ENCODE peak calls at places on chromosomes 7 and 10, in six cellular contexts. One of them, this sample, is unnamed.

GRCh38 chr7:137981668-137982067 is 20.2 kb downstream of the CREB3L2 start:
- DNase-seq in osteocyte: no peak
- DNase-seq in RPMI7951: no peak
- DNase-seq in stimulated activated CD4-positive, alpha-beta T cell treated with anti-CD3 and anti-CD28 coated beads, Interleukin-4, amount 100 ng/mL, for 4 hours: no peak
- DNase-seq in CD4-positive, CD25-positive, alpha-beta regulatory T cell: no peak
- DNase-seq in H54: no peak
- DNase-seq in this sample: no peak

GRCh38 chr7:45174966-45175765 is 17.6 kb downstream of the RAMP3 start:
- DNase-seq in H54: no peak
- DNase-seq in CD4-positive, CD25-positive, alpha-beta regulatory T cell: no peak
- DNase-seq in stimulated activated CD4-positive, alpha-beta T cell treated with anti-CD3 and anti-CD28 coated beads, Interleukin-4, amount 100 ng/mL, for 4 hours: no peak
- DNase-seq in osteocyte: no peak
- DNase-seq in RPMI7951: no peak
- DNase-seq in this sample: peak; percentile 1

GRCh38 chr10:44300666-44301649 is 83.9 kb downstream of the CXCL12 start:
- DNase-seq in H54: peak; percentile 82
- DNase-seq in osteocyte: peak; percentile 93
- DNase-seq in stimulated activated CD4-positive, alpha-beta T cell treated with anti-CD3 and anti-CD28 coated beads, Interleukin-4, amount 100 ng/mL, for 4 hours: no peak
- DNase-seq in RPMI7951: peak; percentile 100
- DNase-seq in CD4-positive, CD25-positive, alpha-beta regulatory T cell: no peak
- DNase-seq in this sample: no peak

GRCh38 chr7:81462672-81463071 is 307.2 kb downstream of the HGF start:
- DNase-seq in osteocyte: no peak
- DNase-seq in CD4-positive, CD25-positive, alpha-beta regulatory T cell: no peak
- DNase-seq in H54: no peak
- DNase-seq in RPMI7951: peak; percentile 25
- DNase-seq in stimulated activated CD4-positive, alpha-beta T cell treated with anti-CD3 and anti-CD28 coated beads, Interleukin-4, amount 100 ng/mL, for 4 hours: no peak
- DNase-seq in this sample: no peak

GRCh38 chr7:16564909-16565426 is 38.3 kb downstream of the LRRC72 start:
- DNase-seq in RPMI7951: peak; percentile 57
- DNase-seq in CD4-positive, CD25-positive, alpha-beta regulatory T cell: peak; percentile 68
- DNase-seq in stimulated activated CD4-positive, alpha-beta T cell treated with anti-CD3 and anti-CD28 coated beads, Interleukin-4, amount 100 ng/mL, for 4 hours: no peak
- DNase-seq in H54: peak; percentile 54
- DNase-seq in osteocyte: no peak
- DNase-seq in this sample: peak; percentile 58

GRCh38 chr10:78520737-78521430 is 487.2 kb downstream of the RPS24 start:
- DNase-seq in stimulated activated CD4-positive, alpha-beta T cell treated with anti-CD3 and anti-CD28 coated beads, Interleukin-4, amount 100 ng/mL, for 4 hours: no peak
- DNase-seq in osteocyte: peak; percentile 63
- DNase-seq in CD4-positive, CD25-positive, alpha-beta regulatory T cell: peak; percentile 72
- DNase-seq in RPMI7951: peak; percentile 41
- DNase-seq in H54: peak; percentile 78
- DNase-seq in this sample: peak; percentile 21

GRCh38 chr10:130427216-130427722 is 291.1 kb downstream of the GLRX3 start:
- DNase-seq in osteocyte: no peak
- DNase-seq in H54: no peak
- DNase-seq in RPMI7951: no peak
- DNase-seq in CD4-positive, CD25-positive, alpha-beta regulatory T cell: no peak
- DNase-seq in stimulated activated CD4-positive, alpha-beta T cell treated with anti-CD3 and anti-CD28 coated beads, Interleukin-4, amount 100 ng/mL, for 4 hours: no peak
- DNase-seq in this sample: no peak

GRCh38 chr10:1379601-1380000 is 323.4 kb downstream of the WDR37 start:
- DNase-seq in CD4-positive, CD25-positive, alpha-beta regulatory T cell: no peak
- DNase-seq in RPMI7951: no peak
- DNase-seq in stimulated activated CD4-positive, alpha-beta T cell treated with anti-CD3 and anti-CD28 coated beads, Interleukin-4, amount 100 ng/mL, for 4 hours: no peak
- DNase-seq in osteocyte: peak; percentile 51
- DNase-seq in H54: no peak
- DNase-seq in this sample: no peak

GRCh38 chr10:23190872-23191763 is 994 bp upstream of the PTF1A start:
- DNase-seq in CD4-positive, CD25-positive, alpha-beta regulatory T cell: no peak
- DNase-seq in H54: no peak
- DNase-seq in RPMI7951: no peak
- DNase-seq in stimulated activated CD4-positive, alpha-beta T cell treated with anti-CD3 and anti-CD28 coated beads, Interleukin-4, amount 100 ng/mL, for 4 hours: no peak
- DNase-seq in osteocyte: no peak
- DNase-seq in this sample: no peak

GRCh38 chr7:23864984-23865383 is 155.0 kb downstream of the STK31 start:
- DNase-seq in RPMI7951: peak; percentile 15
- DNase-seq in CD4-positive, CD25-positive, alpha-beta regulatory T cell: no peak
- DNase-seq in stimulated activated CD4-positive, alpha-beta T cell treated with anti-CD3 and anti-CD28 coated beads, Interleukin-4, amount 100 ng/mL, for 4 hours: no peak
- DNase-seq in osteocyte: no peak
- DNase-seq in H54: no peak
- DNase-seq in this sample: no peak

GRCh38 chr10:29245476-29245875 is 43.4 kb upstream of the LYZL1 start:
- DNase-seq in osteocyte: peak; percentile 34
- DNase-seq in RPMI7951: peak; percentile 60
- DNase-seq in stimulated activated CD4-positive, alpha-beta T cell treated with anti-CD3 and anti-CD28 coated beads, Interleukin-4, amount 100 ng/mL, for 4 hours: no peak
- DNase-seq in H54: no peak
- DNase-seq in CD4-positive, CD25-positive, alpha-beta regulatory T cell: no peak
- DNase-seq in this sample: no peak

GRCh38 chr7:82600601-82601000 is 157.0 kb upstream of the CACNA2D1 start:
- DNase-seq in H54: no peak
- DNase-seq in osteocyte: no peak
- DNase-seq in CD4-positive, CD25-positive, alpha-beta regulatory T cell: no peak
- DNase-seq in stimulated activated CD4-positive, alpha-beta T cell treated with anti-CD3 and anti-CD28 coated beads, Interleukin-4, amount 100 ng/mL, for 4 hours: no peak
- DNase-seq in RPMI7951: no peak
- DNase-seq in this sample: peak; percentile 10

GRCh38 chr10:11411926-11412545 is 199.4 kb downstream of the USP6NL start:
- DNase-seq in stimulated activated CD4-positive, alpha-beta T cell treated with anti-CD3 and anti-CD28 coated beads, Interleukin-4, amount 100 ng/mL, for 4 hours: no peak
- DNase-seq in RPMI7951: no peak
- DNase-seq in H54: no peak
- DNase-seq in CD4-positive, CD25-positive, alpha-beta regulatory T cell: peak; percentile 18
- DNase-seq in osteocyte: no peak
- DNase-seq in this sample: no peak

GRCh38 chr10:77506517-77506916 is 131.1 kb downstream of the KCNMA1 start:
- DNase-seq in RPMI7951: peak; percentile 39
- DNase-seq in stimulated activated CD4-positive, alpha-beta T cell treated with anti-CD3 and anti-CD28 coated beads, Interleukin-4, amount 100 ng/mL, for 4 hours: no peak
- DNase-seq in H54: no peak
- DNase-seq in CD4-positive, CD25-positive, alpha-beta regulatory T cell: no peak
- DNase-seq in osteocyte: no peak
- DNase-seq in this sample: no peak

GRCh38 chr10:84375011-84375410 is 46.6 kb downstream of the CCSER2 start:
- DNase-seq in H54: no peak
- DNase-seq in RPMI7951: peak; percentile 45
- DNase-seq in stimulated activated CD4-positive, alpha-beta T cell treated with anti-CD3 and anti-CD28 coated beads, Interleukin-4, amount 100 ng/mL, for 4 hours: no peak
- DNase-seq in osteocyte: no peak
- DNase-seq in CD4-positive, CD25-positive, alpha-beta regulatory T cell: peak; percentile 79
- DNase-seq in this sample: peak; percentile 34

GRCh38 chr10:22705534-22705933 is 8.8 kb downstream of the PIP4K2A start:
- DNase-seq in stimulated activated CD4-positive, alpha-beta T cell treated with anti-CD3 and anti-CD28 coated beads, Interleukin-4, amount 100 ng/mL, for 4 hours: no peak
- DNase-seq in CD4-positive, CD25-positive, alpha-beta regulatory T cell: no peak
- DNase-seq in H54: no peak
- DNase-seq in RPMI7951: no peak
- DNase-seq in osteocyte: no peak
- DNase-seq in this sample: no peak

GRCh38 chr10:24901686-24902399 is 50.6 kb downstream of the PRTFDC1 start:
- DNase-seq in stimulated activated CD4-positive, alpha-beta T cell treated with anti-CD3 and anti-CD28 coated beads, Interleukin-4, amount 100 ng/mL, for 4 hours: no peak
- DNase-seq in CD4-positive, CD25-positive, alpha-beta regulatory T cell: no peak
- DNase-seq in RPMI7951: peak; percentile 98
- DNase-seq in osteocyte: no peak
- DNase-seq in H54: peak; percentile 51
- DNase-seq in this sample: no peak

GRCh38 chr10:108894402-108895301 is 1028.7 kb downstream of the XPNPEP1 start:
- DNase-seq in H54: no peak
- DNase-seq in stimulated activated CD4-positive, alpha-beta T cell treated with anti-CD3 and anti-CD28 coated beads, Interleukin-4, amount 100 ng/mL, for 4 hours: no peak
- DNase-seq in CD4-positive, CD25-positive, alpha-beta regulatory T cell: no peak
- DNase-seq in RPMI7951: no peak
- DNase-seq in osteocyte: no peak
- DNase-seq in this sample: no peak

GRCh38 chr10:43867667-43868361 is 219.1 kb upstream of the ZNF32 start:
- DNase-seq in stimulated activated CD4-positive, alpha-beta T cell treated with anti-CD3 and anti-CD28 coated beads, Interleukin-4, amount 100 ng/mL, for 4 hours: no peak
- DNase-seq in RPMI7951: peak; percentile 96
- DNase-seq in H54: peak; percentile 80
- DNase-seq in osteocyte: peak; percentile 70
- DNase-seq in CD4-positive, CD25-positive, alpha-beta regulatory T cell: no peak
- DNase-seq in this sample: no peak

GRCh38 chr10:46273506-46274477 is 13.0 kb upstream of the ANTXRL start:
- DNase-seq in RPMI7951: no peak
- DNase-seq in stimulated activated CD4-positive, alpha-beta T cell treated with anti-CD3 and anti-CD28 coated beads, Interleukin-4, amount 100 ng/mL, for 4 hours: no peak
- DNase-seq in osteocyte: peak; percentile 59
- DNase-seq in H54: no peak
- DNase-seq in CD4-positive, CD25-positive, alpha-beta regulatory T cell: peak; percentile 15
- DNase-seq in this sample: no peak

GRCh38 chr10:10796061-10796773 is 221.5 kb upstream of the CELF2 start:
- DNase-seq in H54: no peak
- DNase-seq in RPMI7951: no peak
- DNase-seq in stimulated activated CD4-positive, alpha-beta T cell treated with anti-CD3 and anti-CD28 coated beads, Interleukin-4, amount 100 ng/mL, for 4 hours: no peak
- DNase-seq in CD4-positive, CD25-positive, alpha-beta regulatory T cell: no peak
- DNase-seq in osteocyte: no peak
- DNase-seq in this sample: no peak

GRCh38 chr10:125868372-125868975 is 12.6 kb downstream of the DHX32 start:
- DNase-seq in stimulated activated CD4-positive, alpha-beta T cell treated with anti-CD3 and anti-CD28 coated beads, Interleukin-4, amount 100 ng/mL, for 4 hours: no peak
- DNase-seq in H54: no peak
- DNase-seq in RPMI7951: peak; percentile 42
- DNase-seq in osteocyte: no peak
- DNase-seq in CD4-positive, CD25-positive, alpha-beta regulatory T cell: peak; percentile 61
- DNase-seq in this sample: peak; percentile 7

GRCh38 chr10:76643465-76643864 is 994.1 kb downstream of the KCNMA1 start:
- DNase-seq in CD4-positive, CD25-positive, alpha-beta regulatory T cell: no peak
- DNase-seq in osteocyte: no peak
- DNase-seq in RPMI7951: no peak
- DNase-seq in H54: no peak
- DNase-seq in stimulated activated CD4-positive, alpha-beta T cell treated with anti-CD3 and anti-CD28 coated beads, Interleukin-4, amount 100 ng/mL, for 4 hours: no peak
- DNase-seq in this sample: peak; percentile 48

GRCh38 chr7:155964543-155964942 is 152.3 kb upstream of the SHH start:
- DNase-seq in osteocyte: no peak
- DNase-seq in H54: no peak
- DNase-seq in RPMI7951: no peak
- DNase-seq in CD4-positive, CD25-positive, alpha-beta regulatory T cell: no peak
- DNase-seq in stimulated activated CD4-positive, alpha-beta T cell treated with anti-CD3 and anti-CD28 coated beads, Interleukin-4, amount 100 ng/mL, for 4 hours: no peak
- DNase-seq in this sample: no peak

GRCh38 chr10:69506834-69507643 is 55.8 kb downstream of the TSPAN15 start:
- DNase-seq in RPMI7951: no peak
- DNase-seq in CD4-positive, CD25-positive, alpha-beta regulatory T cell: no peak
- DNase-seq in H54: no peak
- DNase-seq in osteocyte: peak; percentile 76
- DNase-seq in stimulated activated CD4-positive, alpha-beta T cell treated with anti-CD3 and anti-CD28 coated beads, Interleukin-4, amount 100 ng/mL, for 4 hours: no peak
- DNase-seq in this sample: no peak

GRCh38 chr7:18614841-18615240 is 119.3 kb downstream of the HDAC9 start:
- DNase-seq in stimulated activated CD4-positive, alpha-beta T cell treated with anti-CD3 and anti-CD28 coated beads, Interleukin-4, amount 100 ng/mL, for 4 hours: no peak
- DNase-seq in osteocyte: no peak
- DNase-seq in H54: no peak
- DNase-seq in RPMI7951: no peak
- DNase-seq in CD4-positive, CD25-positive, alpha-beta regulatory T cell: no peak
- DNase-seq in this sample: no peak

GRCh38 chr7:156080046-156080445 is 267.8 kb upstream of the SHH start:
- DNase-seq in stimulated activated CD4-positive, alpha-beta T cell treated with anti-CD3 and anti-CD28 coated beads, Interleukin-4, amount 100 ng/mL, for 4 hours: no peak
- DNase-seq in CD4-positive, CD25-positive, alpha-beta regulatory T cell: no peak
- DNase-seq in RPMI7951: no peak
- DNase-seq in osteocyte: no peak
- DNase-seq in H54: no peak
- DNase-seq in this sample: no peak

GRCh38 chr10:80183436-80183835 is 21.9 kb downstream of the ANXA11 start:
- DNase-seq in osteocyte: no peak
- DNase-seq in H54: no peak
- DNase-seq in CD4-positive, CD25-positive, alpha-beta regulatory T cell: no peak
- DNase-seq in RPMI7951: no peak
- DNase-seq in stimulated activated CD4-positive, alpha-beta T cell treated with anti-CD3 and anti-CD28 coated beads, Interleukin-4, amount 100 ng/mL, for 4 hours: no peak
- DNase-seq in this sample: no peak